ENCODE peak calls at places on chromosomes 3 and 15, in five cellular contexts. One of them, this sample, is unnamed.

GRCh38 chr15:94749848-94750617 is 518.7 kb downstream of the MCTP2 start:
- DNase-seq in HEK293T: no peak
- DNase-seq in astrocyte of the cerebellum: no peak
- DNase-seq in GDM1: no peak
- DNase-seq in HFF-Myc: no peak
- DNase-seq in this sample: no peak

GRCh38 chr15:90101969-90102890 is at the start of gene IDH2:
- DNase-seq in HEK293T: peak
- DNase-seq in astrocyte of the cerebellum: peak
- DNase-seq in GDM1: peak
- DNase-seq in HFF-Myc: no peak
- DNase-seq in this sample: peak

GRCh38 chr15:34993413-34993812 is 5.3 kb upstream of the ZNF770 start:
- DNase-seq in HEK293T: no peak
- DNase-seq in astrocyte of the cerebellum: no peak
- DNase-seq in GDM1: no peak
- DNase-seq in HFF-Myc: no peak
- DNase-seq in this sample: no peak

GRCh38 chr15:98878172-98878571 is 129.4 kb downstream of the PGPEP1L start:
- DNase-seq in HEK293T: no peak
- DNase-seq in astrocyte of the cerebellum: no peak
- DNase-seq in GDM1: no peak
- DNase-seq in HFF-Myc: no peak
- DNase-seq in this sample: no peak

GRCh38 chr3:120451670-120452220 is 953 bp upstream of the FSTL1 start:
- DNase-seq in HEK293T: no peak
- DNase-seq in astrocyte of the cerebellum: no peak
- DNase-seq in GDM1: no peak
- DNase-seq in HFF-Myc: no peak
- DNase-seq in this sample: no peak

GRCh38 chr3:112382543-112383160 is 49.7 kb downstream of the CD200 start:
- DNase-seq in HEK293T: no peak
- DNase-seq in astrocyte of the cerebellum: no peak
- DNase-seq in GDM1: no peak
- DNase-seq in HFF-Myc: no peak
- DNase-seq in this sample: no peak

GRCh38 chr15:69156726-69157381 is 3.6 kb upstream of the GLCE start:
- DNase-seq in HEK293T: no peak
- DNase-seq in astrocyte of the cerebellum: no peak
- DNase-seq in GDM1: no peak
- DNase-seq in HFF-Myc: no peak
- DNase-seq in this sample: no peak

GRCh38 chr3:50454671-50455070 is 48.8 kb downstream of the CACNA2D2 start:
- DNase-seq in HEK293T: no peak
- DNase-seq in astrocyte of the cerebellum: no peak
- DNase-seq in GDM1: no peak
- DNase-seq in HFF-Myc: no peak
- DNase-seq in this sample: no peak

GRCh38 chr3:36647423-36647853 is 116.9 kb downstream of the DCLK3 start:
- DNase-seq in HEK293T: no peak
- DNase-seq in astrocyte of the cerebellum: no peak
- DNase-seq in GDM1: no peak
- DNase-seq in HFF-Myc: no peak
- DNase-seq in this sample: no peak

GRCh38 chr3:117278424-117279190 is 569.0 kb downstream of the TUSC7 start:
- DNase-seq in HEK293T: peak
- DNase-seq in astrocyte of the cerebellum: no peak
- DNase-seq in GDM1: no peak
- DNase-seq in HFF-Myc: peak
- DNase-seq in this sample: no peak

GRCh38 chr3:176376531-176376930 is 820.8 kb downstream of the TBL1XR1 start:
- DNase-seq in HEK293T: no peak
- DNase-seq in astrocyte of the cerebellum: no peak
- DNase-seq in GDM1: no peak
- DNase-seq in HFF-Myc: no peak
- DNase-seq in this sample: no peak

GRCh38 chr3:72398781-72399180 is 449.5 kb downstream of the SHQ1 start:
- DNase-seq in HEK293T: no peak
- DNase-seq in astrocyte of the cerebellum: no peak
- DNase-seq in GDM1: no peak
- DNase-seq in HFF-Myc: no peak
- DNase-seq in this sample: no peak

GRCh38 chr3:62823461-62824050 is 51.7 kb downstream of the CADPS start:
- DNase-seq in HEK293T: no peak
- DNase-seq in astrocyte of the cerebellum: no peak
- DNase-seq in GDM1: no peak
- DNase-seq in HFF-Myc: no peak
- DNase-seq in this sample: no peak

GRCh38 chr15:62059818-62060115 is 480 bp downstream of the VPS13C start:
- DNase-seq in HEK293T: peak
- DNase-seq in astrocyte of the cerebellum: peak
- DNase-seq in GDM1: peak
- DNase-seq in HFF-Myc: no peak
- DNase-seq in this sample: peak

GRCh38 chr15:99537344-99537743 is 28.4 kb upstream of the MEF2A start:
- DNase-seq in HEK293T: no peak
- DNase-seq in astrocyte of the cerebellum: no peak
- DNase-seq in GDM1: no peak
- DNase-seq in HFF-Myc: no peak
- DNase-seq in this sample: no peak

GRCh38 chr3:112967828-112968227 is 7.1 kb downstream of the CD200R1 start:
- DNase-seq in HEK293T: no peak
- DNase-seq in astrocyte of the cerebellum: no peak
- DNase-seq in GDM1: no peak
- DNase-seq in HFF-Myc: no peak
- DNase-seq in this sample: peak

GRCh38 chr3:193599393-193599792 is 6.4 kb downstream of the OPA1 start:
- DNase-seq in HEK293T: no peak
- DNase-seq in astrocyte of the cerebellum: no peak
- DNase-seq in GDM1: no peak
- DNase-seq in HFF-Myc: no peak
- DNase-seq in this sample: no peak

GRCh38 chr3:58058654-58059263 is 50.5 kb downstream of the FLNB start:
- DNase-seq in HEK293T: no peak
- DNase-seq in astrocyte of the cerebellum: no peak
- DNase-seq in GDM1: no peak
- DNase-seq in HFF-Myc: no peak
- DNase-seq in this sample: no peak

GRCh38 chr3:73592154-73592877 is 32.4 kb downstream of the PDZRN3 start:
- DNase-seq in HEK293T: no peak
- DNase-seq in astrocyte of the cerebellum: no peak
- DNase-seq in GDM1: no peak
- DNase-seq in HFF-Myc: no peak
- DNase-seq in this sample: no peak

GRCh38 chr15:80750591-80750990 is 28.6 kb upstream of the CEMIP start:
- DNase-seq in HEK293T: no peak
- DNase-seq in astrocyte of the cerebellum: peak
- DNase-seq in GDM1: no peak
- DNase-seq in HFF-Myc: no peak
- DNase-seq in this sample: no peak

GRCh38 chr3:13484861-13485590 is 4.9 kb downstream of the HDAC11 start:
- DNase-seq in HEK293T: no peak
- DNase-seq in astrocyte of the cerebellum: no peak
- DNase-seq in GDM1: peak
- DNase-seq in HFF-Myc: no peak
- DNase-seq in this sample: peak

GRCh38 chr3:119195911-119196310 is 22.5 kb downstream of the UPK1B start:
- DNase-seq in HEK293T: no peak
- DNase-seq in astrocyte of the cerebellum: no peak
- DNase-seq in GDM1: no peak
- DNase-seq in HFF-Myc: no peak
- DNase-seq in this sample: no peak

GRCh38 chr3:152444029-152444641 is 175.4 kb downstream of the MBNL1 start:
- DNase-seq in HEK293T: peak
- DNase-seq in astrocyte of the cerebellum: peak
- DNase-seq in GDM1: no peak
- DNase-seq in HFF-Myc: peak
- DNase-seq in this sample: peak

GRCh38 chr15:88191806-88192165 is 64.8 kb downstream of the NTRK3 start:
- DNase-seq in HEK293T: no peak
- DNase-seq in astrocyte of the cerebellum: no peak
- DNase-seq in GDM1: no peak
- DNase-seq in HFF-Myc: no peak
- DNase-seq in this sample: no peak

This sample was measured in Kasumi-1.